ENCODE peak calls at places on chromosomes 2 and 18, in seven cellular contexts. H is HT-29; K is stimulated activated CD8-positive, alpha-beta memory T cell treated with anti-CD3 and anti-CD28 coated beads, Interleukin-7, amount 100 ng/mL, for 4 hours; W is naive thymus-derived CD8-positive, alpha-beta T cell; R is Panc1; Z is heart right ventricle; E is substantia nigra. B is an unnamed sample.

GRCh38 chr2:102888514-102888913 is 126.7 kb downstream of the TMEM182 start:
- DNase-seq in H (no peak), K (no peak), W (no peak), R (no peak), Z (no peak), E (no peak), B (no peak)

GRCh38 chr2:159201321-159202063 is 85.0 kb downstream of the WDSUB1 start:
- DNase-seq in H (no peak), K (no peak), W (no peak), R (no peak), Z (no peak), E (no peak), B (no peak)

GRCh38 chr2:236636261-236636660 is 66.6 kb downstream of the ACKR3 start:
- DNase-seq in H (no peak), K (no peak), W (no peak), R (no peak), Z (no peak), E (no peak), B (no peak)

GRCh38 chr18:12628706-12629702 is 28.9 kb downstream of the SPIRE1 start:
- DNase-seq in H (no peak), K (no peak), W (no peak), R (no peak), Z (no peak), E (no peak), B (no peak)

GRCh38 chr18:47929681-47930085 is 776 bp downstream of the SMAD2 start:
- DNase-seq in H (peak), K (no peak), W (no peak), R (no peak), Z (peak), E (no peak), B (no peak)

GRCh38 chr18:3867768-3868445 is 417.9 kb downstream of the TGIF1 start:
- DNase-seq in H (no peak), K (no peak), W (no peak), R (no peak), Z (no peak), E (no peak), B (no peak)

GRCh38 chr18:10049721-10050120 is 135.9 kb downstream of the VAPA start:
- DNase-seq in H (no peak), K (no peak), W (no peak), R (no peak), Z (no peak), E (no peak), B (no peak)

GRCh38 chr18:9876867-9877654 is 8.7 kb upstream of the TXNDC2 start:
- DNase-seq in H (peak), K (no peak), W (no peak), R (no peak), Z (peak), E (no peak), B (no peak)

GRCh38 chr2:64284751-64285150 is 140.5 kb upstream of the PELI1 start:
- DNase-seq in H (no peak), K (no peak), W (no peak), R (no peak), Z (no peak), E (no peak), B (no peak)

GRCh38 chr2:150023044-150023443 is 435.5 kb upstream of the MMADHC start:
- DNase-seq in H (no peak), K (no peak), W (no peak), R (no peak), Z (no peak), E (no peak), B (no peak)

GRCh38 chr2:168740360-168740759 is 62.1 kb upstream of the NOSTRIN start:
- DNase-seq in H (no peak), K (no peak), W (no peak), R (no peak), Z (no peak), E (no peak), B (no peak)

GRCh38 chr2:54752439-54752838 is 29.0 kb downstream of the EML6 start:
- DNase-seq in H (no peak), K (no peak), W (no peak), R (no peak), Z (no peak), E (no peak), B (no peak)

GRCh38 chr2:191899442-191899841 is 52.6 kb upstream of the CAVIN2 start:
- DNase-seq in H (no peak), K (no peak), W (no peak), R (peak), Z (no peak), E (no peak), B (no peak)

GRCh38 chr18:77220726-77221125 is 28.9 kb upstream of the GALR1 start:
- DNase-seq in H (no peak), K (no peak), W (no peak), R (no peak), Z (no peak), E (no peak), B (no peak)

GRCh38 chr2:197042613-197043248 is 116.2 kb upstream of the PGAP1 start:
- DNase-seq in H (no peak), K (no peak), W (no peak), R (no peak), Z (no peak), E (no peak), B (no peak)

GRCh38 chr2:108243566-108243965 is 3.8 kb downstream of the SULT1C3 start:
- DNase-seq in H (peak), K (no peak), W (no peak), R (no peak), Z (no peak), E (no peak), B (no peak)

GRCh38 chr2:233448220-233448559 is 93.9 kb downstream of the DGKD start:
- DNase-seq in H (peak), K (no peak), W (peak), R (no peak), Z (no peak), E (no peak), B (no peak)

GRCh38 chr2:168730391-168730790 is 72.0 kb upstream of the NOSTRIN start:
- DNase-seq in H (no peak), K (no peak), W (no peak), R (no peak), Z (no peak), E (no peak), B (no peak)

GRCh38 chr2:56449449-56449860 is 265.7 kb downstream of the CCDC85A start:
- DNase-seq in H (peak), K (no peak), W (no peak), R (no peak), Z (no peak), E (no peak), B (no peak)

GRCh38 chr2:150809083-150809482 is 321.6 kb upstream of the RND3 start:
- DNase-seq in H (no peak), K (no peak), W (no peak), R (no peak), Z (no peak), E (no peak), B (no peak)

GRCh38 chr2:216596234-216596985 is 36.8 kb upstream of the IGFBP2 start:
- DNase-seq in H (no peak), K (no peak), W (no peak), R (no peak), Z (peak), E (no peak), B (no peak)

GRCh38 chr2:164782323-164782722 is 59.3 kb downstream of the COBLL1 start:
- DNase-seq in H (no peak), K (no peak), W (no peak), R (no peak), Z (no peak), E (no peak), B (no peak)

GRCh38 chr18:50877545-50878265 is 1.2 kb upstream of the ME2 start:
- DNase-seq in H (no peak), K (no peak), W (no peak), R (no peak), Z (no peak), E (no peak), B (no peak)

GRCh38 chr2:18149660-18150246 is 271.3 kb downstream of the KCNS3 start:
- DNase-seq in H (peak), K (no peak), W (no peak), R (peak), Z (no peak), E (no peak), B (no peak)

GRCh38 chr2:42141687-42142475 is 27.3 kb upstream of the EML4 start:
- DNase-seq in H (peak), K (no peak), W (no peak), R (no peak), Z (peak), E (no peak), B (no peak)

GRCh38 chr2:26612522-26613240 is 28.5 kb downstream of the CIB4 start:
- DNase-seq in H (no peak), K (no peak), W (no peak), R (no peak), Z (peak), E (peak), B (no peak)

GRCh38 chr2:70861774-70862644 is 26.4 kb upstream of the CD207 start:
- DNase-seq in H (peak), K (peak), W (peak), R (peak), Z (peak), E (peak), B (peak)

GRCh38 chr2:217958889-217959235 is 43.9 kb downstream of the TNS1 start:
- DNase-seq in H (no peak), K (no peak), W (no peak), R (no peak), Z (no peak), E (no peak), B (no peak)

GRCh38 chr18:62457830-62458229 is 65.0 kb upstream of the ZCCHC2 start:
- DNase-seq in H (no peak), K (no peak), W (no peak), R (no peak), Z (no peak), E (no peak), B (no peak)

GRCh38 chr2:157264099-157264498 is 6.6 kb downstream of the GALNT5 start:
- DNase-seq in H (no peak), K (no peak), W (no peak), R (no peak), Z (no peak), E (no peak), B (no peak)

GRCh38 chr2:210224660-210225460 is at the start of gene ACADL:
- DNase-seq in H (peak), K (no peak), W (no peak), R (no peak), Z (peak), E (no peak), B (no peak)

GRCh38 chr2:216031960-216032689 is 18.8 kb upstream of the MREG start:
- DNase-seq in H (no peak), K (no peak), W (no peak), R (no peak), Z (no peak), E (no peak), B (no peak)